ENCODE peak calls at places on chromosomes 2 and 18, in six cellular contexts. A, G, T, I, M and O are unnamed samples.

GRCh38 chr2:159134979-159135378 is 151.5 kb downstream of the WDSUB1 start:
- DNase-seq in A (no peak), G (no peak), T (no peak), I (no peak), M (no peak), O (no peak)

GRCh38 chr2:191907545-191907944 is 60.7 kb upstream of the CAVIN2 start:
- DNase-seq in A (no peak), G (no peak), T (no peak), I (no peak), M (no peak), O (no peak)

GRCh38 chr2:231615058-231615671 is 22.5 kb downstream of the TEX44 start:
- DNase-seq in A (peak), G (no peak), T (no peak), I (no peak), M (no peak), O (no peak)

GRCh38 chr18:9887992-9888391 is 2.2 kb downstream of the TXNDC2 start:
- DNase-seq in A (no peak), G (no peak), T (no peak), I (no peak), M (no peak), O (no peak)

GRCh38 chr2:162887087-162887486 is 48.5 kb upstream of the KCNH7 start:
- DNase-seq in A (no peak), G (no peak), T (no peak), I (no peak), M (no peak), O (no peak)

GRCh38 chr2:231308631-231309414 is 86.7 kb upstream of the B3GNT7 start:
- DNase-seq in A (peak), G (peak), T (no peak), I (no peak), M (no peak), O (no peak)

GRCh38 chr18:70870292-70870691 is 581.4 kb downstream of the SOCS6 start:
- DNase-seq in A (no peak), G (no peak), T (no peak), I (no peak), M (no peak), O (no peak)

GRCh38 chr2:169659314-169659713 is 34.9 kb downstream of the CFAP210 start:
- DNase-seq in A (no peak), G (no peak), T (no peak), I (no peak), M (no peak), O (no peak)

GRCh38 chr18:8218263-8218662 is 391.0 kb upstream of the RAB12 start:
- DNase-seq in A (no peak), G (no peak), T (no peak), I (no peak), M (no peak), O (no peak)

GRCh38 chr2:189609423-189609816 is 28.8 kb upstream of the SLC40A1 start:
- DNase-seq in A (no peak), G (no peak), T (no peak), I (no peak), M (no peak), O (no peak)

GRCh38 chr18:45926691-45927090 is 40.4 kb downstream of the EPG5 start:
- DNase-seq in A (no peak), G (no peak), T (no peak), I (no peak), M (no peak), O (no peak)

GRCh38 chr2:232219496-232219870 is 159.1 kb upstream of the ALPP start:
- DNase-seq in A (no peak), G (no peak), T (no peak), I (no peak), M (no peak), O (no peak)

GRCh38 chr2:224268441-224268840 is 133.5 kb downstream of the FAM124B start:
- DNase-seq in A (peak), G (peak), T (no peak), I (no peak), M (no peak), O (no peak)

GRCh38 chr18:63762518-63762917 is 12.7 kb upstream of the SERPINB7 start:
- DNase-seq in A (no peak), G (peak), T (no peak), I (no peak), M (no peak), O (no peak)

GRCh38 chr18:24497052-24497754 is 36.8 kb downstream of the HRH4 start:
- DNase-seq in A (no peak), G (peak), T (no peak), I (no peak), M (no peak), O (no peak)

GRCh38 chr18:13537022-13537780 is 189.2 kb downstream of the FAM210A start:
- DNase-seq in A (no peak), G (no peak), T (no peak), I (no peak), M (no peak), O (no peak)

DNA sequence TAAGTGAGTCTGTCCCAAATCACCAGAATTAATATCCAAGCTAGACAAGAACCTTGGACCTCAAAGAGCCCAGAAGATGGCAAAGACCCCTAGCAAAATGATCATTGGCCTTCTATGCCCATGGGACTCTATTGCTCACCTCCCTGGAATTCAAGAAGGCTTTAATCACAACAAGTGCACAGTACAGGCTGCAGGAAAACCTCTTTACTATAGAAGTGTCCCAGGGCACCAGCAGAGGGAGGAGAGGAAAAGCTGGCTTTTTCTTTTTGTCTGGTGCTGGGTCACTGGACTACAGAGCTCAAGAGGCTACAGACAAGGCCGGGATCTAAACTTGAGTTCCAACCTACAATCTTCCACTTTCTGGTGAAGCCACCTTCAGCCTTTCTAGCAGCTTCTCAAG is 88.3 kb upstream of the PPP1CB start:
- DNase-seq in A (peak), G (no peak), T (peak), I (peak), M (no peak), O (no peak)
- H3K27ac ChIP-seq in A (peak), G (no peak), T (peak), I (peak), M (peak), O (peak)

GRCh38 chr2:86706935-86707334 is 13.2 kb upstream of the RMND5A start:
- DNase-seq in A (no peak), G (no peak), T (no peak), I (no peak), M (no peak), O (no peak)

GRCh38 chr2:86706220-86706619 is 13.9 kb upstream of the RMND5A start:
- DNase-seq in A (no peak), G (no peak), T (no peak), I (no peak), M (no peak), O (no peak)

GRCh38 chr2:86704482-86704971 is 15.6 kb upstream of the RMND5A start:
- DNase-seq in A (peak), G (peak), T (peak), I (no peak), M (no peak), O (no peak)

GRCh38 chr2:86700705-86701104 is 19.4 kb upstream of the RMND5A start:
- DNase-seq in A (no peak), G (no peak), T (no peak), I (no peak), M (no peak), O (no peak)

GRCh38 chr2:86703704-86704370 is 16.3 kb upstream of the RMND5A start:
- DNase-seq in A (peak), G (peak), T (no peak), I (no peak), M (no peak), O (no peak)
- H3K27ac ChIP-seq in A (peak), G (peak), T (no peak), I (no peak), M (no peak), O (peak)

DNA sequence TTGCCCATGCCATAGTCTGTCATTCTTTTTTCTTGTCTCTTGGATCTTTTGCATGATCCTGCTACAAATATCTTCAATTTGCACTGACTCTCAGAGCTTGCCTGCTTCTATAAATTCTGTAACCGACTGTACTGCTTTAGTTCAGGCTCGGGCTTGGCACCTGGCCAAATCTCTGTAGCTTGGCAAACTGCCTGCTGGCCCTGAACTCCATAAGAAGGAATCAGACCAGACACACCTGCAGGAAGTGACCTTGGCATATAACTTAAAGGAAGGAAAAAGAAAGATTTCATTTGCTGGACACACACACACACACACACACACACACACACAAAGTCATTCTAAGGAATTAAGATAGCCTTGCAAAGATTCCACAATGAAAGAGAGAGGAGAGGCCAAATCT is 291.2 kb upstream of the DDX18 start:
- DNase-seq in A (peak), G (no peak), T (peak), I (no peak), M (peak), O (peak)
- H3K27ac ChIP-seq in A (no peak), G (no peak), T (no peak), I (no peak), M (peak), O (no peak)

DNA sequence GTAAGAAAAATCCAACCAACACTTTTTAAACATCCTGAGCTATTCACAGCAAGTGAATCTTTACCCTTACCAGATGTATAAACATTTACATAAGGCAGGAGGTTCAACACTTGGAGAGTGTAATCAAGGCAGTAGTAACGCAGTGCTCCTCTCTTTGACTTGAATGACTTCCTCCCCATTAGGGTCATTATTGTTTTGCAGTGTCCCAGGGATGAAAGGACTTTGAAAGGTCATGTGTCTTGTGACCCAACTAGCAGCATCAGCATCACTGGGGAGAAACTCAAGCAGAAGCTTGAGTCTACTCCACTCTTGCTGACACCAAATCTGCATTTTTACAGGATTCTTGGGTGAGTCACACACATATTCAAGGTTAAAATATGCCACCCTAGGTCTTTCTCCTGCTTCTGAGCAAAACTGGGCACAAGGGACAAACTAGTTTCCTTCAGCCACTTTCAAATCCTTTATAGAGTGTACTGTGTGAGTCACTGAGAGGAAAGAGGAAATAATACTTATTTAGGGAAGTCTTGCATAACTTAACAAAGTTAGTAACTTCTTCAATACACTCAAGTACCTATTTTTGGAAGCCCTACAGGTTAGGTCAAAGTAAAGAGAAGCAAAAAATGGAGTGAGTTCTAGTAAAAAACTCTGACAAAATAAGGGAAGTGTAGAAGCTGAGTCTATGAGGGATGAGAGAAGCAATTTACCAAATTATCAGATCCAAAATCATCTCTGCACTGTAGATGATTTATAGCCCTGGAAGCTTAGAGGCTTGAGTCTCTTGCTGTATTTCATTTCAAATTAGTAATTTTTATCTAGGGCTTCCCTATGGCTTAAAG is 51.0 kb upstream of the EML4 start:
- DNase-seq in A (no peak), G (peak), T (no peak), I (no peak), M (no peak), O (no peak)
- H3K27ac ChIP-seq in A (peak), G (no peak), T (peak), I (peak), M (peak), O (peak)

GRCh38 chr18:48815581-48816324 is 135.0 kb downstream of the SMAD7 start:
- DNase-seq in A (no peak), G (no peak), T (peak), I (peak), M (no peak), O (peak)
- H3K27ac ChIP-seq in A (no peak), G (no peak), T (no peak), I (peak), M (no peak), O (peak)

GRCh38 chr2:10983711-10984110 is 72.0 kb downstream of the KCNF1 start:
- DNase-seq in A (no peak), G (no peak), T (no peak), I (no peak), M (no peak), O (no peak)
- H3K27ac ChIP-seq in A (no peak), G (no peak), T (no peak), I (no peak), M (no peak), O (no peak)

GRCh38 chr2:168059758-168060157 is 187.6 kb downstream of the STK39 start:
- DNase-seq in A (no peak), G (no peak), T (no peak), I (no peak), M (no peak), O (no peak)

GRCh38 chr2:168058675-168059074 is 188.7 kb downstream of the STK39 start:
- DNase-seq in A (no peak), G (no peak), T (no peak), I (no peak), M (peak), O (no peak)

GRCh38 chr2:168064011-168064998 is 183.1 kb downstream of the STK39 start:
- DNase-seq in A (no peak), G (peak), T (no peak), I (no peak), M (peak), O (no peak)

GRCh38 chr2:168060956-168061750 is 186.2 kb downstream of the STK39 start:
- DNase-seq in A (no peak), G (peak), T (no peak), I (no peak), M (no peak), O (no peak)

DNA sequence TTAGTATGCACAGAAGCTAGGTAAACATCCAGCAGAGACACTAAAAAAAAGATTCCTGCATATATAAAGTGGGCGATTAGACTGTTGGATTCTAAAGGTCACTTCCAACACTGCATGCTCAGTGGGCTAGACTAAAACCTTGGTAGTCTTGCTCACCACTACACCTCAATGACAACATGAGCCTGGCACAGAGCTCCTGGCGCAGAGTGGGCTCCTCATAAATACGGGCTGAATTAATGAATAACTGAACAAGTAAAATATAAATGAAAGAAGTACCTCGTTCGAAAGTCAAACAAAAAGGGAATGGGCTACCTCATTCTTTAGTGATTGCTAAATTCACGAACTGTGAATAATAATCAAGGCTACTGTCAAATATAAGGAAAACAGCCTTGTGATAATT is 185.3 kb downstream of the STK39 start:
- DNase-seq in A (no peak), G (no peak), T (no peak), I (no peak), M (no peak), O (no peak)
- H3K27ac ChIP-seq in A (no peak), G (no peak), T (no peak), I (no peak), M (no peak), O (no peak)

GRCh38 chr2:129880309-129880708 is 99.2 kb upstream of the RAB6C start:
- DNase-seq in A (no peak), G (no peak), T (no peak), I (no peak), M (no peak), O (no peak)

GRCh38 chr2:129881786-129882396 is 97.6 kb upstream of the RAB6C start:
- DNase-seq in A (no peak), G (no peak), T (no peak), I (no peak), M (no peak), O (no peak)

GRCh38 chr2:129880971-129881370 is 98.5 kb upstream of the RAB6C start:
- DNase-seq in A (no peak), G (no peak), T (no peak), I (no peak), M (no peak), O (no peak)

GRCh38 chr2:129877795-129878775 is 101.4 kb upstream of the RAB6C start:
- DNase-seq in A (peak), G (no peak), T (peak), I (no peak), M (no peak), O (peak)

DNA sequence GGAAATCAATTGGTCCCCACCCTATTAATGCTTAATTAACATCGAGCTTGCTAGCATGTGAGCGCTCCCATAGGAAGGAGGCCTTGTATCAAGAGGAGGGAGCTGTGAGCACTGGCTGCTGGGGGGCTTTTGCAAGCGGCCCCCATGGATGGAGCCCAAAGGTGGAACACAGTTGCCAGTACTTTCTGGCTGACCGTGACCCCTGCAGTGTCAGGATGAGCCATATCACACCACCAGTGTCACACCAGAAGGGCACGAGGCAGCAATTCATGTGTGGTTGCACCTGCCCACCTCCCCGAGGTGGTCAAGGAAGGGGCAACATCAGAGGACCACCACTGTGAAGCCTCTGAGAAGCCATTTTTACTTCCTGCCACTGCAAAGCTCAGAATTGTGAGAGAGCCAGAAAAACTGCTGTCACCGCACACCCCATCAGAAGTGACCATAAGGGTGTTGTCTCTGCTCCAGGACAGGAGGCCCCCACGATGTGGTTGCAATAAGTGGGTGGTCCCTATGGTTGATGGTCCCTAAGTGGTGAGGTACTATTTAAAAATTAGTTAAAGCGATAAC is 99.8 kb upstream of the RAB6C start:
- DNase-seq in A (no peak), G (no peak), T (no peak), I (no peak), M (no peak), O (no peak)
- H3K27ac ChIP-seq in A (no peak), G (no peak), T (no peak), I (no peak), M (no peak), O (no peak)